ENCODE peak calls at places on chromosome 10, in ten cellular contexts. O, I, B, T, E, L, X, Z, N and P are unnamed samples.

GRCh38 chr10:72158174-72158573 is 57.6 kb upstream of the ANAPC16 start:
- DNase-seq in B (no peak), T (no peak), E (no peak), Z (no peak), N (no peak), L (no peak), I (no peak), X (no peak), O (no peak), P (peak)

GRCh38 chr10:32417906-32418547 is 27.9 kb upstream of the CCDC7 start:
- DNase-seq in I (no peak), N (peak), E (no peak), O (no peak), T (no peak), X (no peak), B (no peak), Z (peak), L (no peak), P (no peak)

GRCh38 chr10:68099736-68100135 is 9.6 kb upstream of the MYPN start:
- DNase-seq in E (no peak), I (no peak), T (no peak), N (peak), Z (no peak), B (no peak), O (no peak), L (no peak), X (no peak), P (no peak)

GRCh38 chr10:26721561-26721960 is 24.1 kb downstream of the PDSS1 start:
- DNase-seq in B (no peak), N (no peak), T (no peak), X (no peak), O (no peak), Z (no peak), E (no peak), I (no peak), L (no peak), P (no peak)

GRCh38 chr10:20963056-20963455 is 65.9 kb upstream of the NEBL start:
- DNase-seq in T (no peak), O (no peak), X (no peak), N (no peak), B (no peak), Z (no peak), L (no peak), I (no peak), E (no peak), P (no peak)

GRCh38 chr10:15141136-15142067 is 27.1 kb downstream of the NMT2 start:
- DNase-seq in B (no peak), E (no peak), T (no peak), X (no peak), N (no peak), I (no peak), L (no peak), O (no peak), Z (no peak), P (peak)

GRCh38 chr10:132372516-132373095 is 24.4 kb upstream of the PWWP2B start:
- DNase-seq in T (no peak), I (no peak), B (no peak), L (no peak), E (no peak), O (no peak), N (no peak), X (no peak), Z (no peak), P (no peak)

GRCh38 chr10:103072891-103073290 is 120.2 kb downstream of the NT5C2 start:
- DNase-seq in N (no peak), T (no peak), B (no peak), I (no peak), Z (no peak), O (no peak), E (no peak), L (no peak), X (no peak), P (no peak)

GRCh38 chr10:112295853-112296830 is 12.9 kb downstream of the TECTB start:
- DNase-seq in L (no peak), X (no peak), Z (no peak), I (no peak), N (peak), B (no peak), E (no peak), T (no peak), O (no peak), P (no peak)

GRCh38 chr10:129523723-129524316 is 56.8 kb downstream of the MGMT start:
- DNase-seq in N (no peak), E (no peak), Z (no peak), O (no peak), X (no peak), B (no peak), T (no peak), I (no peak), L (no peak), P (no peak)

GRCh38 chr10:133124357-133125211 is 35.4 kb upstream of the KNDC1 start:
- DNase-seq in N (peak), E (no peak), O (peak), X (peak), I (peak), T (no peak), L (peak), Z (no peak), B (no peak), P (peak)

GRCh38 chr10:24723386-24723787 is 300 bp downstream of the ARHGAP21 start:
- DNase-seq in E (no peak), O (peak), T (no peak), B (no peak), L (peak), N (no peak), X (peak), Z (no peak), I (peak), P (peak)

GRCh38 chr10:132690821-132691610 is 94.9 kb downstream of the NKX6-2 start:
- DNase-seq in L (peak), X (no peak), O (no peak), I (no peak), B (no peak), Z (no peak), N (no peak), E (no peak), T (no peak), P (no peak)

GRCh38 chr10:111275091-111275490 is 198.3 kb downstream of the ADRA2A start:
- DNase-seq in X (no peak), N (peak), L (no peak), I (no peak), B (no peak), O (no peak), Z (no peak), T (no peak), E (no peak), P (no peak)

GRCh38 chr10:5442056-5442989 is 30.0 kb downstream of the NET1 start:
- DNase-seq in B (peak), L (no peak), X (no peak), Z (no peak), T (peak), I (no peak), E (peak), N (peak), O (peak), P (peak)

GRCh38 chr10:89079991-89080390 is 89.4 kb downstream of the FAS start:
- DNase-seq in E (no peak), B (no peak), O (no peak), X (no peak), T (no peak), L (no peak), Z (no peak), N (no peak), I (no peak), P (no peak)